ENCODE peak calls at places on chromosomes 16 and 17, in four cellular contexts. Q is CD8-positive, alpha-beta T cell; T is Peyer's patch; A is fibroblast of lung. O is an unnamed sample.

GRCh38 chr16:31711344-31711845 is 162.2 kb upstream of the ZNF267 start:
- DNase-seq in T (no peak), Q (no peak), A (no peak), O (no peak)

GRCh38 chr17:6101706-6102105 is 31.5 kb downstream of the WSCD1 start:
- DNase-seq in T (no peak), A (no peak), Q (no peak), O (no peak)

GRCh38 chr17:50265212-50265611 is 9.1 kb upstream of the TMEM92 start:
- DNase-seq in A (no peak), T (no peak), Q (no peak), O (no peak)

GRCh38 chr16:11992008-11992584 is 15.6 kb downstream of the SNX29 start:
- DNase-seq in Q (no peak), T (no peak), A (no peak), O (no peak)

GRCh38 chr17:39765159-39765558 is 27.4 kb downstream of the GRB7 start:
- DNase-seq in T (no peak), A (no peak), Q (no peak), O (no peak)

GRCh38 chr16:68425498-68426354 is 22.6 kb downstream of the SMPD3 start:
- DNase-seq in T (no peak), A (no peak), Q (no peak), O (no peak)

GRCh38 chr17:43574348-43574747 is 28.2 kb upstream of the ETV4 start:
- DNase-seq in T (peak; percentile 59), A (no peak), Q (no peak), O (no peak)

GRCh38 chr17:44086364-44087311 is 16.1 kb downstream of the G6PC3 start:
- DNase-seq in T (no peak), A (peak; percentile 91), Q (no peak), O (peak; percentile 60)

GRCh38 chr16:53511403-53512280 is 8.6 kb upstream of the AKTIP start:
- DNase-seq in A (no peak), Q (no peak), T (no peak), O (no peak)

GRCh38 chr17:34645636-34646035 is 66.3 kb downstream of the TMEM132E start:
- DNase-seq in T (no peak), A (no peak), Q (no peak), O (no peak)

GRCh38 chr16:11078812-11079459 is 134.6 kb downstream of the CLEC16A start:
- DNase-seq in A (peak; percentile 92), Q (no peak), T (no peak), O (no peak)

GRCh38 chr16:89187337-89188063 is 12.8 kb downstream of the SLC22A31 start:
- DNase-seq in A (peak; percentile 19), T (no peak), Q (no peak), O (peak; percentile 27)

GRCh38 chr16:31202402-31203385 is at the start of gene PYCARD:
- DNase-seq in Q (no peak), A (peak; percentile 43), T (peak; percentile 86), O (peak; percentile 31)

GRCh38 chr17:20092292-20092867 is 83.2 kb downstream of the SPECC1 start:
- DNase-seq in T (no peak), A (peak; percentile 42), Q (no peak), O (no peak)

GRCh38 chr17:76521262-76521661 is 16.2 kb downstream of the CYGB start:
- DNase-seq in A (no peak), Q (no peak), T (no peak), O (no peak)

GRCh38 chr16:57953857-57954256 is 17.1 kb downstream of the CNGB1 start:
- DNase-seq in T (no peak), A (no peak), Q (no peak), O (peak; percentile 1)

GRCh38 chr17:81456798-81457197 is 55.8 kb downstream of the ACTG1 start:
- DNase-seq in Q (no peak), A (no peak), T (no peak), O (no peak)

GRCh38 chr17:2067559-2067958 is 12.7 kb downstream of the HIC1 start:
- DNase-seq in T (no peak), A (peak; percentile 88), Q (no peak), O (no peak)

GRCh38 chr17:8465381-8466158 is 29.9 kb downstream of the NDEL1 start:
- DNase-seq in A (no peak), T (no peak), Q (no peak), O (no peak)

GRCh38 chr17:20988896-20989295 is 53.9 kb downstream of the USP22 start:
- DNase-seq in T (no peak), Q (no peak), A (no peak), O (no peak)

GRCh38 chr17:77189148-77189547 is 48.4 kb downstream of the SEC14L1 start:
- DNase-seq in T (no peak), A (no peak), Q (no peak), O (no peak)

GRCh38 chr16:88634994-88635670 is 3.2 kb upstream of the IL17C start:
- DNase-seq in A (no peak), Q (no peak), T (no peak), O (no peak)

GRCh38 chr17:48486557-48486956 is 44.3 kb downstream of the HOXB1 start:
- DNase-seq in Q (no peak), A (peak; percentile 100), T (no peak), O (no peak)

GRCh38 chr17:64658931-64659330 is 3.2 kb downstream of the SMURF2 start:
- DNase-seq in T (no peak), Q (no peak), A (peak; percentile 96), O (no peak)

GRCh38 chr16:19542138-19542821 is 13.2 kb upstream of the VPS35L start:
- DNase-seq in A (no peak), T (no peak), Q (no peak), O (no peak)

GRCh38 chr17:10875984-10876555 is 38.2 kb upstream of the PIRT start:
- DNase-seq in A (peak; percentile 1), Q (no peak), T (peak; percentile 56), O (peak; percentile 46)

GRCh38 chr17:57211543-57211942 is 44.8 kb upstream of the MSI2 start:
- DNase-seq in T (no peak), Q (no peak), A (peak; percentile 69), O (no peak)

GRCh38 chr17:20302191-20302917 is 165.0 kb downstream of the LGALS9B start:
- DNase-seq in Q (no peak), A (peak; percentile 20), T (no peak), O (no peak)

GRCh38 chr16:13767215-13767614 is 152.7 kb upstream of the ERCC4 start:
- DNase-seq in Q (no peak), T (no peak), A (no peak), O (no peak)

GRCh38 chr17:50360716-50361115 is 12.3 kb downstream of the MRPL27 start:
- DNase-seq in Q (no peak), T (no peak), A (no peak), O (no peak)

GRCh38 chr17:75909051-75909811 is 4.5 kb upstream of the MRPL38 start:
- DNase-seq in T (peak; percentile 49), Q (no peak), A (no peak), O (no peak)

GRCh38 chr17:74161501-74161850 is 42.0 kb upstream of the RPL38 start:
- DNase-seq in Q (peak; percentile 29), A (no peak), T (no peak), O (no peak)

GRCh38 chr17:11935734-11936406 is 61.4 kb downstream of the ZNF18 start:
- DNase-seq in A (peak; percentile 16), T (no peak), Q (no peak), O (no peak)

GRCh38 chr16:30028438-30029093 is 2.5 kb downstream of the TLCD3B start:
- DNase-seq in Q (no peak), A (no peak), T (no peak), O (no peak)

GRCh38 chr17:66834919-66835454 is at the start of gene CACNG5:
- DNase-seq in T (no peak), A (no peak), Q (no peak), O (no peak)

GRCh38 chr17:7294614-7295153 is at the start of gene YBX2:
- DNase-seq in Q (peak; percentile 78), T (peak; percentile 98), A (no peak), O (peak; percentile 62)

GRCh38 chr16:46721885-46722284 is 26.3 kb downstream of the MYLK3 start:
- DNase-seq in Q (no peak), A (no peak), T (no peak), O (no peak)
- H3K4me3 ChIP-seq in Q (no peak overlapping the region), A (no peak overlapping the region), T (no peak overlapping the region), O (no peak overlapping the region)

GRCh38 chr16:79334127-79334526 is 266.4 kb downstream of the MAF start:
- DNase-seq in T (no peak), Q (no peak), A (no peak), O (no peak)

GRCh38 chr16:79336437-79337229 is 263.9 kb downstream of the MAF start:
- DNase-seq in T (no peak), Q (no peak), A (no peak), O (no peak)

GRCh38 chr16:79337906-79338305 is 262.6 kb downstream of the MAF start:
- DNase-seq in T (no peak), A (no peak), Q (no peak), O (no peak)

DNA sequence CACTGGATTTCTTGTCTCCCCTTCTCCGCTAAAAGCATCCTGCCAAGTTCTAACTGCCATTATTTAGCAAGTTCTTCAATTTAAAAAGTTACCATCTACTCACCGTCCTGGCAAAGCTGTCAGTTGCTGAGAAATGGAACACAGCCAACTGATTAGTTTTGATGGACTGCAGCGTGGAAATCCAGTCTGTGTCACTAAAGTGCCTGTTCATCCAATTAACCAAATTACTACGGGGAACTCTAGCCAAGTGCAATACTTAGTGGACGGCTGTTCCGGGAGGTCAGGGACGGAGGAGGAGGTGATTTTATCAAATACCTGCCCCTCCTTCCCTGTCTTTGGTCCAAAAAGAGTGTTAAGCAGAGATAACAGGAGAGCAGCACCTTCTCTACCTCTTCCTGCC is 260.7 kb downstream of the MAF start:
- DNase-seq in T (no peak), A (no peak), Q (no peak), O (no peak)
- H3K9me3 ChIP-seq in T (no peaks in the 10 kb centered on the region), A (no peaks in the 10 kb centered on the region), Q (no peaks in the 10 kb centered on the region), O (no peaks in the 10 kb centered on the region)

GRCh38 chr17:69500911-69501429 is 86.5 kb downstream of the MAP2K6 start:
- DNase-seq in A (no peak), Q (no peak), T (no peak), O (no peak)

GRCh38 chr17:69503711-69504110 is 89.2 kb downstream of the MAP2K6 start:
- DNase-seq in T (no peak), Q (no peak), A (no peak), O (no peak)

GRCh38 chr17:69499301-69499700 is 84.8 kb downstream of the MAP2K6 start:
- DNase-seq in A (no peak), T (no peak), Q (no peak), O (no peak)

GRCh38 chr17:69501591-69502468 is 87.3 kb downstream of the MAP2K6 start:
- DNase-seq in T (peak; percentile 58), A (peak; percentile 81), Q (no peak), O (no peak)

GRCh38 chr17:69502488-69502887 is 88.0 kb downstream of the MAP2K6 start:
- DNase-seq in T (no peak), Q (no peak), A (no peak), O (no peak)
- H3K4me3 ChIP-seq in T (peak overlapping the region; percentile 9), Q (no peak overlapping the region), A (peak overlapping the region; percentile 77), O (no peak overlapping the region)

GRCh38 chr16:3327514-3327913 is 22.2 kb downstream of the ZNF75A start:
- DNase-seq in A (no peak), Q (no peak), T (no peak), O (no peak)
- H3K9me3 ChIP-seq in A (no peaks in the 10 kb centered on the region), Q (peaks cover 4% of the 10 kb centered on the region), T (peaks cover 5% of the 10 kb centered on the region), O (peaks cover 7% of the 10 kb centered on the region)